ENCODE peak calls at places on chromosomes 16 and 17, in eight cellular contexts. One of them, this sample, is unnamed.

GRCh38 chr17:42775534-42776098 is 2.4 kb downstream of the VPS25 start:
- DNase-seq in pancreas: no peak
- DNase-seq in fibroblast of pulmonary artery: peak
- DNase-seq in A673: no peak
- DNase-seq in fibroblast of villous mesenchyme: no peak
- DNase-seq in transverse colon: no peak
- DNase-seq in astrocyte of the spinal cord: peak
- DNase-seq in endodermal cell: no peak
- DNase-seq in this sample: no peak

GRCh38 chr17:40980594-40980993 is 3.5 kb downstream of the KRT40 start:
- DNase-seq in endodermal cell: no peak
- DNase-seq in A673: no peak
- DNase-seq in transverse colon: no peak
- DNase-seq in astrocyte of the spinal cord: peak
- DNase-seq in fibroblast of pulmonary artery: peak
- DNase-seq in pancreas: no peak
- DNase-seq in fibroblast of villous mesenchyme: peak
- DNase-seq in this sample: peak

GRCh38 chr16:88065747-88066142 is 114.5 kb downstream of the BANP start:
- DNase-seq in endodermal cell: no peak
- DNase-seq in pancreas: peak
- DNase-seq in transverse colon: no peak
- DNase-seq in fibroblast of villous mesenchyme: no peak
- DNase-seq in astrocyte of the spinal cord: no peak
- DNase-seq in A673: no peak
- DNase-seq in fibroblast of pulmonary artery: no peak
- DNase-seq in this sample: no peak

GRCh38 chr17:1203111-1203966 is 23.6 kb upstream of the ABR start:
- DNase-seq in fibroblast of villous mesenchyme: peak
- DNase-seq in astrocyte of the spinal cord: peak
- DNase-seq in transverse colon: peak
- DNase-seq in A673: peak
- DNase-seq in endodermal cell: peak
- DNase-seq in fibroblast of pulmonary artery: peak
- DNase-seq in pancreas: peak
- DNase-seq in this sample: peak

GRCh38 chr17:43578699-43579569 is 32.8 kb upstream of the ETV4 start:
- DNase-seq in endodermal cell: peak
- DNase-seq in pancreas: no peak
- DNase-seq in fibroblast of villous mesenchyme: peak
- DNase-seq in fibroblast of pulmonary artery: peak
- DNase-seq in transverse colon: no peak
- DNase-seq in A673: no peak
- DNase-seq in astrocyte of the spinal cord: peak
- DNase-seq in this sample: peak

GRCh38 chr17:17724307-17724921 is 43.2 kb downstream of the RAI1 start:
- DNase-seq in transverse colon: no peak
- DNase-seq in fibroblast of villous mesenchyme: peak
- DNase-seq in A673: peak
- DNase-seq in endodermal cell: peak
- DNase-seq in astrocyte of the spinal cord: peak
- DNase-seq in pancreas: no peak
- DNase-seq in fibroblast of pulmonary artery: peak
- DNase-seq in this sample: no peak

GRCh38 chr17:54111576-54111975 is 288.8 kb downstream of the KIF2B start:
- DNase-seq in fibroblast of villous mesenchyme: no peak
- DNase-seq in endodermal cell: no peak
- DNase-seq in A673: no peak
- DNase-seq in transverse colon: no peak
- DNase-seq in fibroblast of pulmonary artery: no peak
- DNase-seq in astrocyte of the spinal cord: no peak
- DNase-seq in pancreas: no peak
- DNase-seq in this sample: no peak

GRCh38 chr16:75733305-75734141 is 7.2 kb upstream of the CPHXL start:
- DNase-seq in endodermal cell: no peak
- DNase-seq in pancreas: no peak
- DNase-seq in astrocyte of the spinal cord: peak
- DNase-seq in A673: peak
- DNase-seq in transverse colon: no peak
- DNase-seq in fibroblast of pulmonary artery: peak
- DNase-seq in fibroblast of villous mesenchyme: peak
- DNase-seq in this sample: peak

GRCh38 chr17:62737513-62737912 is 70.6 kb downstream of the MARCHF10 start:
- DNase-seq in fibroblast of villous mesenchyme: no peak
- DNase-seq in A673: no peak
- DNase-seq in fibroblast of pulmonary artery: no peak
- DNase-seq in astrocyte of the spinal cord: no peak
- DNase-seq in pancreas: no peak
- DNase-seq in transverse colon: no peak
- DNase-seq in endodermal cell: peak
- DNase-seq in this sample: no peak

GRCh38 chr17:81511800-81512559 is 619 bp downstream of the ACTG1 start:
- DNase-seq in endodermal cell: peak
- DNase-seq in A673: no peak
- DNase-seq in fibroblast of villous mesenchyme: no peak
- DNase-seq in pancreas: no peak
- DNase-seq in transverse colon: no peak
- DNase-seq in fibroblast of pulmonary artery: peak
- DNase-seq in astrocyte of the spinal cord: no peak
- DNase-seq in this sample: no peak

GRCh38 chr17:29760279-29760721 is 137.6 kb upstream of the CORO6 start:
- DNase-seq in fibroblast of villous mesenchyme: peak
- DNase-seq in pancreas: no peak
- DNase-seq in fibroblast of pulmonary artery: peak
- DNase-seq in astrocyte of the spinal cord: peak
- DNase-seq in endodermal cell: no peak
- DNase-seq in transverse colon: peak
- DNase-seq in A673: peak
- DNase-seq in this sample: peak

GRCh38 chr17:49910094-49910857 is 58.7 kb upstream of the DLX4 start:
- DNase-seq in astrocyte of the spinal cord: no peak
- DNase-seq in pancreas: no peak
- DNase-seq in fibroblast of villous mesenchyme: peak
- DNase-seq in fibroblast of pulmonary artery: no peak
- DNase-seq in transverse colon: no peak
- DNase-seq in A673: no peak
- DNase-seq in endodermal cell: peak
- DNase-seq in this sample: peak

GRCh38 chr17:16573466-16573865 is 4.5 kb upstream of the ZNF287 start:
- DNase-seq in endodermal cell: no peak
- DNase-seq in pancreas: no peak
- DNase-seq in transverse colon: no peak
- DNase-seq in fibroblast of villous mesenchyme: no peak
- DNase-seq in astrocyte of the spinal cord: no peak
- DNase-seq in fibroblast of pulmonary artery: no peak
- DNase-seq in A673: no peak
- DNase-seq in this sample: no peak

GRCh38 chr17:16568541-16569357 is at the start of gene ZNF287:
- DNase-seq in fibroblast of villous mesenchyme: peak
- DNase-seq in fibroblast of pulmonary artery: peak
- DNase-seq in endodermal cell: peak
- DNase-seq in transverse colon: peak
- DNase-seq in astrocyte of the spinal cord: peak
- DNase-seq in pancreas: peak
- DNase-seq in A673: peak
- DNase-seq in this sample: peak

GRCh38 chr17:16569358-16569712 is 331 bp upstream of the ZNF287 start:
- DNase-seq in A673: no peak
- DNase-seq in pancreas: no peak
- DNase-seq in fibroblast of pulmonary artery: no peak
- DNase-seq in transverse colon: no peak
- DNase-seq in endodermal cell: no peak
- DNase-seq in astrocyte of the spinal cord: no peak
- DNase-seq in fibroblast of villous mesenchyme: no peak
- DNase-seq in this sample: no peak
- H3K4me3 ChIP-seq in A673: peak
- H3K4me3 ChIP-seq in pancreas: peak
- H3K4me3 ChIP-seq in fibroblast of pulmonary artery: no peak
- H3K4me3 ChIP-seq in transverse colon: no peak
- H3K4me3 ChIP-seq in endodermal cell: no peak
- H3K4me3 ChIP-seq in astrocyte of the spinal cord: peak
- H3K4me3 ChIP-seq in fibroblast of villous mesenchyme: no peak
- H3K4me3 ChIP-seq in this sample: no peak

GRCh38 chr17:59366040-59366757 is 34.7 kb downstream of the YPEL2 start:
- DNase-seq in A673: no peak
- DNase-seq in fibroblast of pulmonary artery: no peak
- DNase-seq in endodermal cell: peak
- DNase-seq in astrocyte of the spinal cord: no peak
- DNase-seq in fibroblast of villous mesenchyme: no peak
- DNase-seq in pancreas: no peak
- DNase-seq in transverse colon: no peak
- DNase-seq in this sample: no peak
- TF ChIP-seq CTCF in A673: no peak
- TF ChIP-seq CTCF in fibroblast of pulmonary artery: no peak
- TF ChIP-seq CTCF in endodermal cell: peak
- TF ChIP-seq CTCF in astrocyte of the spinal cord: peak
- TF ChIP-seq CTCF in fibroblast of villous mesenchyme: no peak
- TF ChIP-seq CTCF in pancreas: no peak
- TF ChIP-seq CTCF in transverse colon: no peak
- TF ChIP-seq CTCF in this sample: no peak

GRCh38 chr17:44969144-44969780 is 1.2 kb upstream of the C1QL1 start:
- DNase-seq in endodermal cell: peak
- DNase-seq in astrocyte of the spinal cord: no peak
- DNase-seq in pancreas: no peak
- DNase-seq in A673: no peak
- DNase-seq in fibroblast of pulmonary artery: no peak
- DNase-seq in transverse colon: no peak
- DNase-seq in fibroblast of villous mesenchyme: no peak
- DNase-seq in this sample: no peak
- H3K4me3 ChIP-seq in endodermal cell: peak
- H3K4me3 ChIP-seq in astrocyte of the spinal cord: no peak
- H3K4me3 ChIP-seq in pancreas: no peak
- H3K4me3 ChIP-seq in A673: peak
- H3K4me3 ChIP-seq in fibroblast of pulmonary artery: no peak
- H3K4me3 ChIP-seq in transverse colon: no peak
- H3K4me3 ChIP-seq in fibroblast of villous mesenchyme: no peak
- H3K4me3 ChIP-seq in this sample: no peak

DNA sequence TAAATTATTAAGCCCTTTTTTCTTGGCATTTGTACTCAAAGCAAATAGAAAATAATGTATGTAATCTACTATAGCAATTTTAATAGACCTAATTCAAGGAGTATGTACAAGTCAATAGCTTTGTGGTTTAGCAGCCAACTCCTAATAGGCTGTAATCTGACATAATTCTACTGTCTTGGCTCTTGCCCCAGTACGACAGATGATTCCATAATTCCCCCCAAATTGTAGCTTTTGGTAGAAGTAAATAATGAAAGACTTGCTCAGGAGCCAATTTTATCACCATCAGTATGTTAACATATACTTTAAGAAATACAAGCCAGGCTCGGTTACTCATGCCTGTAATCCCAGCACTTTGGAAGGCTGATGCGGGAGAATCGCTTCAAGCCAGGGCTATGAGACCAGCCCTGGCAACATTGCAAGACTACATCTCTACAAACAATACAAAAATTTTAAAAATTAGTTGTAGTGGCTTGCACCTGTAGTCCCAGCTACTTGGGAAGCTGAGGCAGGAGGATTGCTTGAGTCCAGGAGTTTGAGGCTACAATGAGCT is 53.9 kb downstream of the AP2B1 start:
- DNase-seq in astrocyte of the spinal cord: no peak
- DNase-seq in fibroblast of pulmonary artery: no peak
- DNase-seq in transverse colon: no peak
- DNase-seq in pancreas: no peak
- DNase-seq in endodermal cell: no peak
- DNase-seq in fibroblast of villous mesenchyme: no peak
- DNase-seq in A673: no peak
- DNase-seq in this sample: no peak
- TF ChIP-seq CTCF in astrocyte of the spinal cord: no peak
- TF ChIP-seq CTCF in fibroblast of pulmonary artery: no peak
- TF ChIP-seq CTCF in transverse colon: no peak
- TF ChIP-seq CTCF in pancreas: no peak
- TF ChIP-seq CTCF in endodermal cell: no peak
- TF ChIP-seq CTCF in fibroblast of villous mesenchyme: no peak
- TF ChIP-seq CTCF in A673: no peak
- TF ChIP-seq CTCF in this sample: no peak

GRCh38 chr16:50692999-50693781 is at the start of gene NOD2:
- DNase-seq in pancreas: peak
- DNase-seq in A673: no peak
- DNase-seq in endodermal cell: peak
- DNase-seq in fibroblast of pulmonary artery: no peak
- DNase-seq in fibroblast of villous mesenchyme: no peak
- DNase-seq in transverse colon: no peak
- DNase-seq in astrocyte of the spinal cord: no peak
- DNase-seq in this sample: no peak
- H3K4me3 ChIP-seq in pancreas: peak
- H3K4me3 ChIP-seq in A673: peak
- H3K4me3 ChIP-seq in endodermal cell: peak
- H3K4me3 ChIP-seq in fibroblast of pulmonary artery: peak
- H3K4me3 ChIP-seq in fibroblast of villous mesenchyme: peak
- H3K4me3 ChIP-seq in transverse colon: peak
- H3K4me3 ChIP-seq in astrocyte of the spinal cord: no peak
- H3K4me3 ChIP-seq in this sample: peak

DNA sequence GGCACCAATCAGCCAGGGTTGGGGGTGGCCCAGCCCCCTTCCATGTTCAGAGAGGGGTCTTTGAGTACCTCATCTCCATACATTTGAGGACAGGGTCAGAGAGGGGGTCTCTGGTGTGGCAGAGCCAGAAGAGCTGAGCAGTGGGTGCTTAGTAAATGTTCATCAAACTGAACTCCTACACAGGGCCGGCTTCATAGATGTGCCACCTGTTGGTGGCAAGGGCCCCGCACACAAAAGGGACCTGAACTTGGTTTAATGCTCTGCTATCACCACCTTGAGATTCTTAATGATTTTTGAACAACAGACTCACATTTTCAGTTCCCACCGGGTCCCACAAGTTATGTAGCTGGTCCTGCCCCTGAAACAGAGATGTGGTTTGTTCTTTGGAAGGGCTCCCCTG is 9.0 kb upstream of the C1QL1 start:
- DNase-seq in fibroblast of villous mesenchyme: no peak
- DNase-seq in fibroblast of pulmonary artery: no peak
- DNase-seq in pancreas: no peak
- DNase-seq in A673: no peak
- DNase-seq in transverse colon: no peak
- DNase-seq in endodermal cell: no peak
- DNase-seq in astrocyte of the spinal cord: no peak
- DNase-seq in this sample: no peak
- TF ChIP-seq CTCF in fibroblast of villous mesenchyme: no peak
- TF ChIP-seq CTCF in fibroblast of pulmonary artery: no peak
- TF ChIP-seq CTCF in pancreas: no peak
- TF ChIP-seq CTCF in A673: no peak
- TF ChIP-seq CTCF in transverse colon: no peak
- TF ChIP-seq CTCF in endodermal cell: peak
- TF ChIP-seq CTCF in astrocyte of the spinal cord: no peak
- TF ChIP-seq CTCF in this sample: no peak

DNA sequence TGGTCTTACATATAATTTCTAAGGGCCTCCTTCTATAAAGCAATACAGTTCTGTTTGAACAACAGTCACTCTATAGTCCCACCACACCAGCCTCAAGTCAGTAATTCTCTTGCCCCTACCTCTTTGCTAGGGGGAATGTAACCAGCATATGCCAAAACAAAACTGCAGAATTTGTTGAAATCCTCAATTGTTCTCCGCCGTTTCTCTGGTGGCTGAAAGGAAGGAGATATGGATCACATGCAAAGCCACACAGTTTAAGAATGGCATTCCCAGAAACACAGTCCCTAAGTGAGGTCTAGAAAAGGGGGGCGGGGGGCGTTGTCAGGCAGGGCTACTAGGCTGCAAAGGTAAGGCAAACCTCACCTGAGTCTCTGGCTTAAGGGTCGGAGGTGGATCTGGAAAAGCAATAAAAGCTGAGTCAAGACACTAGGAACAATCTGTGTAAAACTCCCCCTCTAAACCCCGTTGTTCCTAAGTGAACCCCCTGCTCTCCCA is 1.9 kb downstream of the PHF23 start:
- DNase-seq in astrocyte of the spinal cord: no peak
- DNase-seq in fibroblast of pulmonary artery: no peak
- DNase-seq in A673: no peak
- DNase-seq in fibroblast of villous mesenchyme: no peak
- DNase-seq in transverse colon: no peak
- DNase-seq in pancreas: no peak
- DNase-seq in endodermal cell: no peak
- DNase-seq in this sample: no peak
- H3K4me3 ChIP-seq in astrocyte of the spinal cord: peak
- H3K4me3 ChIP-seq in fibroblast of pulmonary artery: peak
- H3K4me3 ChIP-seq in A673: peak
- H3K4me3 ChIP-seq in fibroblast of villous mesenchyme: peak
- H3K4me3 ChIP-seq in transverse colon: peak
- H3K4me3 ChIP-seq in pancreas: peak
- H3K4me3 ChIP-seq in endodermal cell: peak
- H3K4me3 ChIP-seq in this sample: peak